ENCODE peak calls at places on chromosomes 7 and 10, in ten cellular contexts. L is sigmoid colon; E is H1; T is pancreas; V is adipocyte; U is lung; W is A549; S is ovary; C is CD8-positive, alpha-beta T cell; B is lower lobe of right lung. D is an unnamed sample. For H3K4me1, the result is how much of the 10 kb centered on the place peaks cover.

GRCh38 chr7:97174308-97174707 is 56.8 kb downstream of the SDHAF3 start:
- DNase-seq in L (no peak), E (no peak), T (no peak), V (peak), U (no peak), W (no peak), S (no peak), C (no peak), B (no peak), D (no peak)

GRCh38 chr10:97628228-97628627 is 5.1 kb downstream of the MORN4 start:
- DNase-seq in L (no peak), E (no peak), T (no peak), V (no peak), U (no peak), W (no peak), S (no peak), C (no peak), B (no peak), D (no peak)

GRCh38 chr10:105726149-105726548 is 1085.1 kb downstream of the SORCS3 start:
- DNase-seq in L (no peak), E (no peak), T (no peak), V (no peak), U (no peak), W (no peak), S (no peak), C (no peak), B (no peak), D (no peak)

GRCh38 chr7:68420342-68420750 is 1177.9 kb upstream of the AUTS2 start:
- DNase-seq in L (no peak), E (no peak), T (no peak), V (no peak), U (no peak), W (no peak), S (no peak), C (no peak), B (no peak), D (no peak)

GRCh38 chr7:36048141-36048901 is 104.7 kb upstream of the EEPD1 start:
- DNase-seq in L (peak), E (no peak), T (no peak), V (peak), U (no peak), W (no peak), S (no peak), C (no peak), B (no peak), D (no peak)

GRCh38 chr7:133789951-133790350 is 337.2 kb upstream of the LRGUK start:
- DNase-seq in L (no peak), E (no peak), T (no peak), V (no peak), U (no peak), W (no peak), S (no peak), C (no peak), B (no peak), D (no peak)

GRCh38 chr7:32037650-32038198 is 32.5 kb downstream of the PDE1C start:
- DNase-seq in L (no peak), E (no peak), T (no peak), V (no peak), U (no peak), W (no peak), S (no peak), C (no peak), B (no peak), D (no peak)

GRCh38 chr10:94420998-94421397 is 18.7 kb downstream of the TBC1D12 start:
- DNase-seq in L (no peak), E (no peak), T (no peak), V (no peak), U (no peak), W (no peak), S (no peak), C (no peak), B (no peak), D (no peak)

GRCh38 chr10:110408203-110408871 is 89.4 kb upstream of the DUSP5 start:
- DNase-seq in L (no peak), E (no peak), T (no peak), V (peak), U (no peak), W (peak), S (no peak), C (no peak), B (peak), D (no peak)

GRCh38 chr7:154241988-154242387 is 189.8 kb downstream of the DPP6 start:
- DNase-seq in L (no peak), E (no peak), T (no peak), V (no peak), U (no peak), W (no peak), S (no peak), C (no peak), B (no peak), D (no peak)

GRCh38 chr10:16408379-16408778 is 28.4 kb upstream of the PTER start:
- DNase-seq in L (no peak), E (no peak), T (no peak), V (no peak), U (no peak), W (no peak), S (no peak), C (no peak), B (no peak), D (no peak)

GRCh38 chr7:131076032-131076431 is 251.6 kb upstream of the MKLN1 start:
- DNase-seq in L (no peak), E (no peak), T (no peak), V (peak), U (no peak), W (no peak), S (no peak), C (no peak), B (no peak), D (no peak)

GRCh38 chr10:110036640-110037039 is 28.9 kb downstream of the ADD3 start:
- DNase-seq in L (no peak), E (no peak), T (no peak), V (no peak), U (no peak), W (no peak), S (no peak), C (no peak), B (no peak), D (no peak)

GRCh38 chr10:91367127-91367531 is 43.0 kb upstream of the HECTD2 start:
- DNase-seq in L (no peak), E (no peak), T (no peak), V (no peak), U (no peak), W (no peak), S (no peak), C (no peak), B (no peak), D (no peak)

GRCh38 chr10:128400564-128400963 is 274.3 kb upstream of the MKI67 start:
- DNase-seq in L (no peak), E (no peak), T (no peak), V (no peak), U (no peak), W (no peak), S (no peak), C (no peak), B (no peak), D (no peak)

GRCh38 chr7:139431459-139431858 is 52.0 kb downstream of the KLRG2 start:
- DNase-seq in L (no peak), E (peak), T (no peak), V (no peak), U (no peak), W (no peak), S (no peak), C (no peak), B (no peak), D (no peak)

GRCh38 chr10:77784856-77785255 is 141.7 kb downstream of the DLG5 start:
- DNase-seq in L (no peak), E (no peak), T (no peak), V (peak), U (no peak), W (no peak), S (no peak), C (no peak), B (no peak), D (no peak)

GRCh38 chr7:81662531-81662930 is 107.3 kb downstream of the HGF start:
- DNase-seq in L (no peak), E (no peak), T (no peak), V (peak), U (no peak), W (no peak), S (no peak), C (no peak), B (no peak), D (no peak)

GRCh38 chr10:71773221-71773971 is at the start of gene VSIR:
- DNase-seq in L (peak), E (peak), T (peak), V (peak), U (peak), W (peak), S (peak), C (peak), B (peak), D (peak)
- H3K4me1 ChIP-seq in L (under half), E (under half), T (under half), V (half or more), U (under half), W (under half), S (under half), C (half or more), B (half or more), D (half or more)

GRCh38 chr7:118285358-118285757 is 60.9 kb downstream of the ANKRD7 start:
- DNase-seq in L (no peak), E (no peak), T (no peak), V (no peak), U (no peak), W (no peak), S (no peak), C (no peak), B (no peak), D (no peak)
- H3K4me1 ChIP-seq in L (under half), E (under half), T (under half), V (under half), U (under half), W (under half), S (under half), C (under half), B (under half), D (under half)

DNA sequence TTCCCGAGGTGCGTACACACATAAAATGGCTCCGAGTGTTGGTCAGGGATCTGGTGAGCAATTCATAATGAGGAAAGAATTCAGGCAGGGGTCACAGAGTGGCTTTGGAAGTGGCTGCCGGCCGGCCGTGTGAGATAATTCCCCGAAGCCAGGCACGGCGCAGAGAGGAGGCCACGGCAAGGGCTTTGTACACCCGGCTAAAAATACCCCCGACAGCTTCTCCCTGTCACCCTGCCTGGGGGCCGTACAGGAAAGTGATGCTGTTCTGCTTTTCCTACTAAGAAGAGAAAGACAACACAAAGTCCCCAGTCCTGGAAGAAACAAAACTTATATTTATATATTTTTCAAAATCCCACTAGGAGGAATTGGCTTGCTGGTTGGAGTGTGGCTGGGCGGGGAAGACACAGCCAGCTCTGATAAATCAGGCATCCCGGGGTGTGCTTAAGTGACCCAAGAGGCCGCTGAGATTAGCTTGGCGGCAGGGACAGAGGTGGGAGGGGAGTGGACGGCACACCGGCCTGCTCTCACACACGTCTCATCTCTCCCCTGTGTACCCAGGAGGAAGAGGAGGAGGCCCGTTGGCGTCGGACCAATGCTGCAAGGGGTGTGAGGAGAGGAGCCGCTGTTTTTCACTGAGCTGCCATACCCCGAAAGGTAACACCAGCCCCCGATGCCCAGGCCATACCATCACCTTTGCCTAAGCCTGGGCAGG is 70.5 kb downstream of the ZMIZ1 start:
- DNase-seq in L (peak), E (no peak), T (no peak), V (peak), U (peak), W (no peak), S (peak), C (no peak), B (peak), D (no peak)
- H3K4me1 ChIP-seq in L (under half), E (under half), T (under half), V (half or more), U (under half), W (half or more), S (under half), C (half or more), B (half or more), D (under half)

GRCh38 chr10:32318476-32318896 is 28.5 kb downstream of the EPC1 start:
- DNase-seq in L (no peak), E (no peak), T (no peak), V (no peak), U (no peak), W (no peak), S (no peak), C (no peak), B (no peak), D (no peak)

GRCh38 chr10:32315426-32315825 is 31.5 kb downstream of the EPC1 start:
- DNase-seq in L (no peak), E (no peak), T (no peak), V (no peak), U (no peak), W (no peak), S (no peak), C (no peak), B (no peak), D (no peak)

GRCh38 chr10:32314588-32314987 is 32.4 kb downstream of the EPC1 start:
- DNase-seq in L (no peak), E (no peak), T (no peak), V (no peak), U (no peak), W (no peak), S (no peak), C (no peak), B (no peak), D (no peak)

GRCh38 chr10:32321016-32321631 is 25.8 kb downstream of the EPC1 start:
- DNase-seq in L (no peak), E (no peak), T (no peak), V (no peak), U (no peak), W (no peak), S (no peak), C (no peak), B (no peak), D (no peak)

DNA sequence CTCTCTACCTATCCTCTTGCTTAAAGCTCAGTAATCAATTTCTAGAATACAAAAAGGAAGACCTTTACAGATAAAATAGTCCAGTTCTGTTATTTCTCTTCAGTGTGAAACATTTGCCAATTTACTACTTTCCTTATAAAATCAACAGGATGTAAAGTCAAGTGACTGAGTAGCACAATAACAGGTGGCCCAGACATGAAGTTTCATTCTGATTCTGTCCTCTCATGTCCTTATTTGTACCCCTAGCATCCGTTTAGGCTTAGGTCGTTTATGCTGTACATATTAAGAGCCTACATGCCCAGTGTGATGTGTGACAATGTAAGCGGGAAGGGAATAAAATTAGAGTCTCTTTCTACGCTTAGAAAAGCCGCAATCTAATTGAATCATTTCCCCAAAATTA is 29.2 kb downstream of the EPC1 start:
- DNase-seq in L (no peak), E (no peak), T (no peak), V (no peak), U (no peak), W (no peak), S (no peak), C (no peak), B (no peak), D (no peak)
- H3K4me1 ChIP-seq in L (under half), E (under half), T (under half), V (under half), U (under half), W (under half), S (under half), C (half or more), B (half or more), D (half or more)

GRCh38 chr10:121594623-121595320 is 3.5 kb downstream of the FGFR2 start:
- DNase-seq in L (peak), E (no peak), T (no peak), V (no peak), U (no peak), W (no peak), S (no peak), C (no peak), B (no peak), D (no peak)

GRCh38 chr10:121594076-121594475 is 4.2 kb downstream of the FGFR2 start:
- DNase-seq in L (peak), E (no peak), T (no peak), V (no peak), U (no peak), W (no peak), S (no peak), C (no peak), B (no peak), D (no peak)

GRCh38 chr10:121593676-121594075 is 4.6 kb downstream of the FGFR2 start:
- DNase-seq in L (peak), E (no peak), T (no peak), V (no peak), U (no peak), W (no peak), S (no peak), C (no peak), B (no peak), D (no peak)

GRCh38 chr10:121592155-121592890 is 5.9 kb downstream of the FGFR2 start:
- DNase-seq in L (peak), E (no peak), T (no peak), V (no peak), U (no peak), W (no peak), S (no peak), C (no peak), B (no peak), D (no peak)

GRCh38 chr10:121593267-121593666 is 5.0 kb downstream of the FGFR2 start:
- DNase-seq in L (peak), E (no peak), T (no peak), V (no peak), U (no peak), W (no peak), S (no peak), C (no peak), B (no peak), D (no peak)
- H3K4me1 ChIP-seq in L (under half), E (under half), T (under half), V (under half), U (under half), W (under half), S (under half), C (under half), B (under half), D (under half)

DNA sequence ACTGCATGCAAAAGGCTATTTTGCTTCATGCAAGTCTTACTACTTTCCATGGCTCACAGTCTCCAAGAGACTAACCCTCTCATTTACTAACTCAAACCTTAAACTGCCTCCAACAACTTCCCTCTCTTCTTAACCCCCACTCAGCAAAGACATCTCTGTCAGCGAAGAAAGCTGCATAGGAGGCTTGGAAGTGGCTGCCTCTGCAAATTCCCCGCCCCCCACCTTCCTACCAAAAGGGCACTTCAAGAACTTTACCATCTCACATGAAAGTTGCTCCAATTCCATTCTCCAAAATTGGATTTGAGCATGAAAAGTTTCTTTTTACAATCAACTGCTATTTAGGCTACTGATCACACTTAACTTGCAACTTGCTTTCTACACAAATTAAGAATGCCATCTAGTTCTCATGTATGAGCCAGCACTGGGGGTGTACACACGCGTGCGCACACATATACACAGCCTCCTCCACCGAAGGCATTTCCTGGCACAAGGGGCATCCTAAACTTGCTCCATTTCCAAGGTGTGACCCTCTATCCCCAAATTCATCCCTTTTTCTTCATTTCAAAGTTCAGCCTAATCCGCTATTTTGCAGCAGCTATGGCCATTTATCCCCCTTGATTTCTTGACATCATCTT is 1.8 kb downstream of the CCDC6 start:
- DNase-seq in L (no peak), E (no peak), T (no peak), V (peak), U (no peak), W (no peak), S (no peak), C (no peak), B (no peak), D (no peak)
- H3K4me1 ChIP-seq in L (under half), E (under half), T (under half), V (under half), U (under half), W (under half), S (under half), C (half or more), B (under half), D (half or more)

DNA sequence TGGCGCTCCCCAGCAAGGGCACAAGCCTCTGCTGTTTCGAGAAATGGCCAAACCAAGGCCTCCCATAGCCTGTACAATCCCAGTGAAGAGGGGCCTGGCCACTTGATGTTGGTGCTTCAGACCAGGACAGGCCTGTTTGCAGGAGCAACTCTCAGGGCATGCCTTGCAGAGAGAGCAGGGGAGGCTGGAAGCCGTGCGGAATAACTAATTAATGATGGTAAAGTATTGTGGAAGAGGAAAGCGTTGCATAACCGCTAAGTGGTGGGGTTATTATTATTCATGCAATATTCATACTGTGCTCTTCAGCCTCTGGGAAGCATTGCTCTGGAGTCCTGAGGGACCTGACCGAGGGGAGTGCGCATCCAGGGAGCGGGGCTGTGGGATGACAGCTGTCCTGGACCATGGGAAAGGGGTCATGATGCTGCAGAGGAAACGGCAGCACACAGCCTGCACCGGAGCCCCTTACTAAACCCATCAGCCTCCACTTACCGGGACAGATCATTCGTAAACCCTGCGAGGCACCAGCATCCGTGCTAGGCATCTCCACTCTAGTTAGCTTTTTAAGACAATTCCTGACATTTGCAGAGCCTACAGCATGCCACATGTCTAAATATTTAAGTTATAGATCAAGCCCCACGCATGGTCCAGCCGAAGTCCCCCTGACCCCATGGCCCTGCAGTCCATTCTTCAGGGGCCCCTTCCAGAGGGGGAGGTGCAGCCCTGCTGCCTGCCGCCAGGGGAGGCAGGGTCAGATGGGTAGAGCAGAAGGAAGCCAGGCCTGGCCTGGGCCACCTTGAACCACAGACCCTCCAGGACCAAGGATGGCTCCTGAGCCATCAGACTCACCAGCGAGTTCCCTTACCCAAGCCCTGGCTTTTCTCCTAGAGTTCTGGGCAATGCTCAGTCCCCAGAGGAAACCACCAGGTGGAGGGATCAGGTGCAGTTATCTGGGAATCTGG is 11.6 kb downstream of the TMEM273 start:
- DNase-seq in L (no peak), E (no peak), T (no peak), V (no peak), U (peak), W (no peak), S (no peak), C (no peak), B (no peak), D (no peak)
- H3K4me1 ChIP-seq in L (under half), E (under half), T (under half), V (under half), U (under half), W (under half), S (under half), C (under half), B (under half), D (half or more)